ENCODE peak calls at places on chromosomes 2 and 18, in eight cellular contexts. One of them, this sample, is unnamed.

GRCh38 chr2:232563580-232563979 is 13.1 kb downstream of the EIF4E2 start:
- DNase-seq in uterus: no peak
- DNase-seq in HCT116: no peak
- DNase-seq in GM12878: no peak
- DNase-seq in upper lobe of left lung: no peak
- DNase-seq in Peyer's patch: no peak
- DNase-seq in HepG2: no peak
- DNase-seq in body of pancreas: no peak
- DNase-seq in this sample: no peak

GRCh38 chr2:85795331-85796045 is 41.7 kb downstream of the ATOH8 start:
- DNase-seq in uterus: no peak
- DNase-seq in HCT116: no peak
- DNase-seq in GM12878: no peak
- DNase-seq in upper lobe of left lung: peak; percentile 52
- DNase-seq in Peyer's patch: peak; percentile 24
- DNase-seq in HepG2: no peak
- DNase-seq in body of pancreas: no peak
- DNase-seq in this sample: no peak

GRCh38 chr2:142872900-142873724 is 4.4 kb upstream of the KYNU start:
- DNase-seq in uterus: no peak
- DNase-seq in HCT116: no peak
- DNase-seq in GM12878: no peak
- DNase-seq in upper lobe of left lung: no peak
- DNase-seq in Peyer's patch: no peak
- DNase-seq in HepG2: peak; percentile 50
- DNase-seq in body of pancreas: no peak
- DNase-seq in this sample: no peak

GRCh38 chr2:112140899-112141622 is 2.9 kb downstream of the FBLN7 start:
- DNase-seq in uterus: no peak
- DNase-seq in HCT116: no peak
- DNase-seq in GM12878: no peak
- DNase-seq in upper lobe of left lung: no peak
- DNase-seq in Peyer's patch: no peak
- DNase-seq in HepG2: no peak
- DNase-seq in body of pancreas: no peak
- DNase-seq in this sample: no peak

GRCh38 chr2:241843321-241844065 is 15.2 kb downstream of the PDCD1 start:
- DNase-seq in uterus: peak; percentile 28
- DNase-seq in HCT116: no peak
- DNase-seq in GM12878: no peak
- DNase-seq in upper lobe of left lung: peak; percentile 77
- DNase-seq in Peyer's patch: peak; percentile 45
- DNase-seq in HepG2: no peak
- DNase-seq in body of pancreas: no peak
- DNase-seq in this sample: no peak

GRCh38 chr18:3513481-3513880 is 63.5 kb downstream of the TGIF1 start:
- DNase-seq in uterus: no peak
- DNase-seq in HCT116: no peak
- DNase-seq in GM12878: no peak
- DNase-seq in upper lobe of left lung: no peak
- DNase-seq in Peyer's patch: no peak
- DNase-seq in HepG2: no peak
- DNase-seq in body of pancreas: no peak
- DNase-seq in this sample: no peak

GRCh38 chr18:33181016-33181415 is 259.5 kb downstream of the CCDC178 start:
- DNase-seq in uterus: no peak
- DNase-seq in HCT116: no peak
- DNase-seq in GM12878: no peak
- DNase-seq in upper lobe of left lung: no peak
- DNase-seq in Peyer's patch: no peak
- DNase-seq in HepG2: no peak
- DNase-seq in body of pancreas: no peak
- DNase-seq in this sample: no peak

GRCh38 chr2:205646680-205647079 is 35.6 kb upstream of the NRP2 start:
- DNase-seq in uterus: no peak
- DNase-seq in HCT116: no peak
- DNase-seq in GM12878: peak; percentile 38
- DNase-seq in upper lobe of left lung: no peak
- DNase-seq in Peyer's patch: no peak
- DNase-seq in HepG2: no peak
- DNase-seq in body of pancreas: no peak
- DNase-seq in this sample: no peak

GRCh38 chr2:178579006-178579405 is 98.7 kb downstream of the PLEKHA3 start:
- DNase-seq in uterus: no peak
- DNase-seq in HCT116: no peak
- DNase-seq in GM12878: no peak
- DNase-seq in upper lobe of left lung: no peak
- DNase-seq in Peyer's patch: no peak
- DNase-seq in HepG2: no peak
- DNase-seq in body of pancreas: no peak
- DNase-seq in this sample: no peak

GRCh38 chr2:112960230-112960825 is 17.5 kb upstream of the IL36G start:
- DNase-seq in uterus: no peak
- DNase-seq in HCT116: no peak
- DNase-seq in GM12878: no peak
- DNase-seq in upper lobe of left lung: no peak
- DNase-seq in Peyer's patch: no peak
- DNase-seq in HepG2: no peak
- DNase-seq in body of pancreas: no peak
- DNase-seq in this sample: no peak

GRCh38 chr2:98892871-98893270 is 43.2 kb downstream of the CRACDL start:
- DNase-seq in uterus: no peak
- DNase-seq in HCT116: no peak
- DNase-seq in GM12878: no peak
- DNase-seq in upper lobe of left lung: no peak
- DNase-seq in Peyer's patch: peak; percentile 33
- DNase-seq in HepG2: no peak
- DNase-seq in body of pancreas: no peak
- DNase-seq in this sample: no peak

GRCh38 chr2:37588316-37588777 is 83.1 kb downstream of the CDC42EP3 start:
- DNase-seq in uterus: no peak
- DNase-seq in HCT116: peak; percentile 79
- DNase-seq in GM12878: no peak
- DNase-seq in upper lobe of left lung: no peak
- DNase-seq in Peyer's patch: no peak
- DNase-seq in HepG2: no peak
- DNase-seq in body of pancreas: no peak
- DNase-seq in this sample: peak; percentile 45

GRCh38 chr2:156379069-156379468 is 46.5 kb upstream of the NR4A2 start:
- DNase-seq in uterus: no peak
- DNase-seq in HCT116: no peak
- DNase-seq in GM12878: no peak
- DNase-seq in upper lobe of left lung: no peak
- DNase-seq in Peyer's patch: no peak
- DNase-seq in HepG2: no peak
- DNase-seq in body of pancreas: no peak
- DNase-seq in this sample: no peak

GRCh38 chr2:205053827-205054410 is 508.6 kb downstream of the PARD3B start:
- DNase-seq in uterus: no peak
- DNase-seq in HCT116: no peak
- DNase-seq in GM12878: no peak
- DNase-seq in upper lobe of left lung: no peak
- DNase-seq in Peyer's patch: no peak
- DNase-seq in HepG2: no peak
- DNase-seq in body of pancreas: no peak
- DNase-seq in this sample: no peak

GRCh38 chr2:100247256-100248043 is 74.9 kb downstream of the LONRF2 start:
- DNase-seq in uterus: no peak
- DNase-seq in HCT116: no peak
- DNase-seq in GM12878: peak; percentile 51
- DNase-seq in upper lobe of left lung: no peak
- DNase-seq in Peyer's patch: peak; percentile 85
- DNase-seq in HepG2: no peak
- DNase-seq in body of pancreas: no peak
- DNase-seq in this sample: no peak

GRCh38 chr18:51516478-51517038 is 319.1 kb upstream of the MEX3C start:
- DNase-seq in uterus: no peak
- DNase-seq in HCT116: no peak
- DNase-seq in GM12878: no peak
- DNase-seq in upper lobe of left lung: no peak
- DNase-seq in Peyer's patch: no peak
- DNase-seq in HepG2: no peak
- DNase-seq in body of pancreas: no peak
- DNase-seq in this sample: no peak

GRCh38 chr18:41312241-41312590 is 642.8 kb upstream of the PIK3C3 start:
- DNase-seq in uterus: no peak
- DNase-seq in HCT116: no peak
- DNase-seq in GM12878: no peak
- DNase-seq in upper lobe of left lung: no peak
- DNase-seq in Peyer's patch: no peak
- DNase-seq in HepG2: no peak
- DNase-seq in body of pancreas: no peak
- DNase-seq in this sample: no peak

GRCh38 chr2:218861645-218862318 is 2.2 kb downstream of the WNT6 start:
- DNase-seq in uterus: peak; percentile 9
- DNase-seq in HCT116: no peak
- DNase-seq in GM12878: no peak
- DNase-seq in upper lobe of left lung: no peak
- DNase-seq in Peyer's patch: no peak
- DNase-seq in HepG2: no peak
- DNase-seq in body of pancreas: no peak
- DNase-seq in this sample: no peak

GRCh38 chr2:238569415-238570195 is 142.9 kb downstream of the ASB1 start:
- DNase-seq in uterus: no peak
- DNase-seq in HCT116: no peak
- DNase-seq in GM12878: no peak
- DNase-seq in upper lobe of left lung: peak; percentile 79
- DNase-seq in Peyer's patch: no peak
- DNase-seq in HepG2: no peak
- DNase-seq in body of pancreas: no peak
- DNase-seq in this sample: peak; percentile 38

GRCh38 chr18:45951021-45951714 is 16.0 kb downstream of the EPG5 start:
- DNase-seq in uterus: no peak
- DNase-seq in HCT116: peak; percentile 28
- DNase-seq in GM12878: no peak
- DNase-seq in upper lobe of left lung: no peak
- DNase-seq in Peyer's patch: no peak
- DNase-seq in HepG2: no peak
- DNase-seq in body of pancreas: no peak
- DNase-seq in this sample: peak; percentile 34

GRCh38 chr2:241901018-241901380 is 31.5 kb downstream of the RTP5 start:
- DNase-seq in uterus: no peak
- DNase-seq in HCT116: no peak
- DNase-seq in GM12878: no peak
- DNase-seq in upper lobe of left lung: peak; percentile 71
- DNase-seq in Peyer's patch: peak; percentile 37
- DNase-seq in HepG2: no peak
- DNase-seq in body of pancreas: peak; percentile 25
- DNase-seq in this sample: no peak

DNA sequence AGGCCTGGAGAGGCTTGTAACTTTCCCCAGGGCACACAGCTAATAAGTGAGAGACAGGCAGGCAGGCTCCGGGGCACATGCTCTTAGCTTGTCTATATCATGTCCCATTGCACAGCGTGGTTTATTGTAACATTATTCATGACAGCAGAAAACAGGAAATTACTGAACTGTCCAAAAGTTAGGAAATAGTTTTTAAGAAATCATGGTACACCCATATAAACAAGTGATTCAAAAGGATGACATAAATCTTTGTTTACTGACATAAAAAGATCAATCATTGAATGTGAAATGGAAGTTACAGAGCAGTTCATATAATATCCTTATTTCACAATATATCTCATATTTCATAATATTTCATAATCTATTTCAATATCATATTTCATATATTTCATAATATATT is 34.3 kb upstream of the TXNDC2 start:
- DNase-seq in uterus: no peak
- DNase-seq in HCT116: no peak
- DNase-seq in GM12878: no peak
- DNase-seq in upper lobe of left lung: no peak
- DNase-seq in Peyer's patch: no peak
- DNase-seq in HepG2: no peak
- DNase-seq in body of pancreas: no peak
- DNase-seq in this sample: no peak
- H3K4me1 ChIP-seq in uterus: no peaks in the 10 kb centered on the region
- H3K4me1 ChIP-seq in HCT116: peaks cover 10% of the 10 kb centered on the region
- H3K4me1 ChIP-seq in GM12878: no peaks in the 10 kb centered on the region
- H3K4me1 ChIP-seq in upper lobe of left lung: peaks cover 73% of the 10 kb centered on the region
- H3K4me1 ChIP-seq in Peyer's patch: no peaks in the 10 kb centered on the region
- H3K4me1 ChIP-seq in HepG2: peaks cover 27% of the 10 kb centered on the region
- H3K4me1 ChIP-seq in body of pancreas: peaks cover 32% of the 10 kb centered on the region
- H3K4me1 ChIP-seq in this sample: peaks cover 39% of the 10 kb centered on the region

GRCh38 chr2:106130251-106130998 is 63.7 kb downstream of the UXS1 start:
- DNase-seq in uterus: no peak
- DNase-seq in HCT116: no peak
- DNase-seq in GM12878: no peak
- DNase-seq in upper lobe of left lung: no peak
- DNase-seq in Peyer's patch: no peak
- DNase-seq in HepG2: peak; percentile 37
- DNase-seq in body of pancreas: no peak
- DNase-seq in this sample: no peak
- H3K27ac ChIP-seq in uterus: no peak overlapping the region
- H3K27ac ChIP-seq in HCT116: peak overlapping the region; percentile 86
- H3K27ac ChIP-seq in GM12878: no peak overlapping the region
- H3K27ac ChIP-seq in upper lobe of left lung: peak overlapping the region; percentile 69
- H3K27ac ChIP-seq in Peyer's patch: peak overlapping the region; percentile 81
- H3K27ac ChIP-seq in HepG2: peak overlapping the region; percentile 31
- H3K27ac ChIP-seq in body of pancreas: no peak overlapping the region
- H3K27ac ChIP-seq in this sample: no peak overlapping the region

GRCh38 chr2:171688129-171688465 is 828 bp downstream of the DYNC1I2 start:
- DNase-seq in uterus: no peak
- DNase-seq in HCT116: no peak
- DNase-seq in GM12878: no peak
- DNase-seq in upper lobe of left lung: no peak
- DNase-seq in Peyer's patch: no peak
- DNase-seq in HepG2: no peak
- DNase-seq in body of pancreas: no peak
- DNase-seq in this sample: no peak

GRCh38 chr2:171687287-171688128 is at the start of gene DYNC1I2:
- DNase-seq in uterus: peak; percentile 89
- DNase-seq in HCT116: peak; percentile 95
- DNase-seq in GM12878: peak; percentile 91
- DNase-seq in upper lobe of left lung: peak; percentile 88
- DNase-seq in Peyer's patch: peak; percentile 96
- DNase-seq in HepG2: peak; percentile 95
- DNase-seq in body of pancreas: peak; percentile 89
- DNase-seq in this sample: peak; percentile 89
- TF ChIP-seq POLR2A in uterus: no peak
- TF ChIP-seq POLR2A in HCT116: no peak
- TF ChIP-seq POLR2A in GM12878: peak; percentile 48
- TF ChIP-seq POLR2A in upper lobe of left lung: no peak
- TF ChIP-seq POLR2A in Peyer's patch: peak; percentile 37
- TF ChIP-seq POLR2A in HepG2: peak; percentile 72
- TF ChIP-seq POLR2A in body of pancreas: no peak
- TF ChIP-seq POLR2A in this sample: peak; percentile 26

DNA sequence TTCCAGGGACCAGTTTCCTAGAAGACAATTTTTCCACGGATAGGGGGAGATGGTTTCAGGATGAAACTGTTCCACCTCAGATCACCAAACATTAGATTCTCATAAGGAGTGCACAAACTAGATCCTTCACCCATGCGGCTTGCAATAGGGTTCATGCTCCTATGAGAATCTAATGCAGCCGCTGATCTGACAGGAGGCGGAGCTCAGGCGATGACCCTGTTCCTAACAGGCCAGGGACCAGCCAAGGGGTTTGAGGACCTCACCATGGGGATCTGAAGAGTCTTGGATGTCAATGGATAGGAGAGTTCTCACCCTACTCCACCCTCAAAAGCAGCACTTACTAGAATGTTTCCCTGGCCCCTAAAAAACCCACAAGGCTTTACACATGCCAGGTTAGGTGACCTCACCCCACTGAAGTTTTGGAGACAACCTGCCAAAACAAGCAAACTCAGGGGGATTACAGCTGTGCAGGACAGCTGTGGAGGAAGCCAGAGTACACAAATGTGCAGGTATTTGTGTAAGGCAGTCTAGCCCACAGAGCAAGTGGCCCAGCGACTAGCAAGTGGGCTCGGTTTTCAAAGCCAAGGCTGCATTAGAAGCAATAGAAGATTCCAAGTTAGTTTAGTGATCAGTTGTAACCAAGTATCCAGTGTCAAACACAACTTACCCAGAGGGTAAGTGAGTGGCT is 3.9 kb downstream of the EVA1A start:
- DNase-seq in uterus: no peak
- DNase-seq in HCT116: no peak
- DNase-seq in GM12878: no peak
- DNase-seq in upper lobe of left lung: no peak
- DNase-seq in Peyer's patch: no peak
- DNase-seq in HepG2: peak; percentile 44
- DNase-seq in body of pancreas: no peak
- DNase-seq in this sample: no peak
- H3K4me1 ChIP-seq in uterus: no peaks in the 10 kb centered on the region
- H3K4me1 ChIP-seq in HCT116: peaks cover 6% of the 10 kb centered on the region
- H3K4me1 ChIP-seq in GM12878: no peaks in the 10 kb centered on the region
- H3K4me1 ChIP-seq in upper lobe of left lung: peaks cover 37% of the 10 kb centered on the region
- H3K4me1 ChIP-seq in Peyer's patch: peaks cover 3% of the 10 kb centered on the region
- H3K4me1 ChIP-seq in HepG2: peaks cover 83% of the 10 kb centered on the region
- H3K4me1 ChIP-seq in body of pancreas: peaks cover 70% of the 10 kb centered on the region
- H3K4me1 ChIP-seq in this sample: peaks cover 6% of the 10 kb centered on the region